ENCODE peak calls at places on chromosomes 4 and X, in four cellular contexts. I is A549, G is fibroblast of pulmonary artery, Z is neural crest cell. D is an unnamed sample.
A peak's percentile ranks its signal among the peaks of the same experiment; 100 is the strongest.

GRCh38 chr4:38948551-38948950 is 80.9 kb downstream of the FAM114A1 start:
- DNase-seq in G (peak; percentile 93), Z (no peak), I (no peak), D (no peak)

GRCh38 chr4:115355329-115355728 is 241.9 kb upstream of the NDST4 start:
- DNase-seq in G (no peak), I (no peak), Z (no peak), D (no peak)

GRCh38 chrX:45598841-45599240 is 398.2 kb upstream of the DIPK2B start:
- DNase-seq in G (peak; percentile 45), I (no peak), Z (no peak), D (no peak)

GRCh38 chr4:179867300-179867878 is 2375.8 kb upstream of the TENM3 start:
- DNase-seq in I (peak; percentile 13), Z (peak; percentile 68), G (no peak), D (peak; percentile 79)

GRCh38 chr4:40348000-40348399 is 12.9 kb downstream of the CHRNA9 start:
- DNase-seq in G (no peak), Z (no peak), I (no peak), D (no peak)

GRCh38 chrX:19735244-19735643 is 152.2 kb downstream of the SH3KBP1 start:
- DNase-seq in G (no peak), Z (no peak), I (no peak), D (no peak)

GRCh38 chrX:33188286-33188685 is 23.1 kb downstream of the DMD start:
- DNase-seq in G (no peak), I (no peak), Z (no peak), D (no peak)

GRCh38 chr4:143302526-143302925 is 34.1 kb upstream of the GAB1 start:
- DNase-seq in G (peak; percentile 44), I (no peak), Z (no peak), D (no peak)

GRCh38 chr4:144712775-144713174 is 66.8 kb downstream of the HHIP start:
- DNase-seq in Z (no peak), G (no peak), I (no peak), D (no peak)

GRCh38 chr4:17468638-17469221 is 43.2 kb downstream of the QDPR start:
- DNase-seq in G (peak; percentile 73), I (no peak), Z (no peak), D (peak; percentile 36)

GRCh38 chr4:15003441-15003890 is 1.2 kb downstream of the CPEB2 start:
- DNase-seq in I (no peak), G (peak; percentile 38), Z (peak; percentile 37), D (no peak)

DNA sequence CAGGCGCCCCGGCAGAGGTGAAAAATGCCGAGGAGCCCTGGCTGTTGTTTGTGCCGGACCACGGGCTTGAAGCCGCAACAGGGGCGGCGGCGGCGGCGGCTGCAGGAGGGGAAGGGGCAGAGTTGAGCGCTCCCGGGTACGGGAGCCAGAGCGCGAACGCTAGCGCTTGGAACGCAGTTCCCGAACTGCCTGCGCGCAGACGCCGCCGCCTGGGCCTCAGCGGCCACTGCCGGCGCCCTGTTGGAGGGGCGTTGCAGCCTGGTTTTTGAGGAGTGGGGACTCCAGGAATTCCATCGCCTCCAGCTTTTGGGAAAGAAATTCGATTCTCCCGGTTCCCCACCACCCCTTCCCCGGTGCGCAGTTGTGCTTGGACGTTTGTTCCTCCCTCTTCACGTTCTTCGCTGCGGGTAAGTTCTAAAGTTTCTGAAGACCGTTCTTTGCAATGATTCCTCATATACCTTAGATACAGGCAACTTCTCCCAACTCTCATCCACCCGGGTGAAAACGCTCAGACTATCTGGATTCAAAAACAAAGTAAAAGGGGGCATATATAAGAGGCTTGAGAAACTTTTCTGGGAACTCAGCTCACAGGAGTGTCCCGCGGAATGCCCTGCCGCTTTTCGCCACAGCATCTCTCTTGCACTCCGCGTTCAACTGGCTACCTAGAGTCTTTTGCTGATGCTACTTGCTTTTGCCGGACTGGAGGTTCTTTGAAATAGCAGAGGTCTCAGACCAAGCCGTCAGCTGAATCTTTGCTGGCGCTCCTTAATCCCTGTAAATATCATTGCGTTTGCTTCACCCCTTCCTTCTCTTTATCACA is 1.0 kb downstream of the FAT4 start:
- DNase-seq in G (peak; percentile 62), Z (peak; percentile 50), I (peak; percentile 18), D (peak; percentile 65)
- TF ChIP-seq CTCF in G (peak; percentile 24), Z (peak; percentile 26), I (no peak), D (no peak)

GRCh38 chr4:158903472-158904043 is 134.7 kb downstream of the FNIP2 start:
- DNase-seq in Z (no peak), G (no peak), I (no peak), D (no peak)

GRCh38 chr4:158906073-158906472 is 137.2 kb downstream of the FNIP2 start:
- DNase-seq in Z (no peak), I (no peak), G (no peak), D (no peak)

GRCh38 chr4:158904815-158905214 is 136.0 kb downstream of the FNIP2 start:
- DNase-seq in I (no peak), G (no peak), Z (no peak), D (no peak)

DNA sequence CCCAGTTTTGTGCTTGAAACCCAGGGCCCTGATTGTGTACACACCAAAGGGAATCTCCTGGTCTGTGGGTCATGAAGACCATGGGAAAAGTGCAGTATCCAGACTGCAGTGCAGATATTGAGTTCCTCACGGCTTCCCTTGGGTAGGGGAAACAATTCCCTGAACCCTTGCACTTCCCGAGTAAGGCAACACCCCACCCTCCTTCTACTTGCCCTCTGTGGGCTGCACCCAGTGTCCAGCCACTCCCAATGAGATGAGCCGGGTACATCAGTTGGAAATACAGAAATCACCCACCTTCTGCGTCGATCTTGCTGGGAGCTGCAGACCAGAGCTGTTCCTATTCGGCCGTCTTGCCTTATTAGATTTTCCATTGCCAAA is 134.2 kb downstream of the FNIP2 start:
- DNase-seq in G (no peak), Z (no peak), I (no peak), D (no peak)
- TF ChIP-seq CTCF in G (no peak), Z (no peak), I (no peak), D (no peak)

DNA sequence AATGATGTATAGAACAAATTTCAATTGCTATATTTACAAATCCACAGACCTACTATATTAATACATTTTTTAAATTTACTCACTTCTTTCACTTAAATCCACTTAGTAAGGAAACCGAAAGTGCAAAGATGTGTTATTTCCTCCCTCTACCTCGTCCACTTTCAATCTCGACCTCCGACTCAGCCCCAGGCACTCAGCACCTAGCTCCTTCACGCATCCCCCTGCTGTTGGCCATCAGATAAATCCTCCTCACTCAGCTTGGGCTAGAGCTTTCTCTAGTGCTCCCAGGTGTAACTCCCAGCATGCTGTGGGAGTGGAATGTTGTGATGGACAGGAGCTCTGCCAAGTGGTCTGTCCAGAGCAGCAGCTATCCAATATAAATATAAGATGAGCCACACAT is 26.7 kb upstream of the TEC start:
- DNase-seq in Z (no peak), I (no peak), G (no peak), D (no peak)
- TF ChIP-seq CTCF in Z (no peak), I (no peak), G (no peak), D (no peak)

GRCh38 chrX:39736219-39737211 is 361.2 kb downstream of the BCOR start:
- DNase-seq in Z (no peak), G (peak; percentile 93), I (peak; percentile 33), D (no peak)

GRCh38 chrX:39739585-39739984 is 358.2 kb downstream of the BCOR start:
- DNase-seq in G (no peak), I (no peak), Z (no peak), D (no peak)

GRCh38 chrX:39745782-39746181 is 352.0 kb downstream of the BCOR start:
- DNase-seq in I (no peak), G (no peak), Z (no peak), D (no peak)

GRCh38 chrX:39740078-39740477 is 357.7 kb downstream of the BCOR start:
- DNase-seq in I (no peak), Z (no peak), G (no peak), D (no peak)

DNA sequence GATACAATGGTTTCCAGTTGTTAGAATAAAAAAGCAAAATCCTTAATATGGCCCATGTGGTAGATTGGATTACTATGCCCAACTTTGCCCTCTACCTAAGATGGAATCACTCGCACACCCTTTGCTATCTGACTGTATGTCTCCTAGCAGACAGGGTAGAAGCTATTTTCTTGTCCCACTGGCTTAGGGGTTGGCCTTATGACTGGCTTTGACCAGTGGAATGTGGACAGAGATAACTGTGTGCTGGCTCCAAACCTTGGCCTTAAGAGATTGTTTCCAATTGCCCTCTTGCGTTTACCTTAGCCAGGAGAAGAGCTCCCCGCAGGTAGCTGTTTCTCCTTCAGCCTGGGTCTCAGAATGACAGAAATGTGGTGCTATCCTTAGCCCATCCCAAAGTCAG is 355.9 kb downstream of the BCOR start:
- DNase-seq in G (no peak), Z (no peak), I (no peak), D (no peak)
- TF ChIP-seq CTCF in G (no peak), Z (no peak), I (no peak), D (no peak)

GRCh38 chr4:23219779-23220408 is 527.2 kb downstream of the GBA3 start:
- DNase-seq in I (no peak), Z (no peak), G (no peak), D (no peak)
- TF ChIP-seq CTCF in I (no peak), Z (no peak), G (no peak), D (no peak)

DNA sequence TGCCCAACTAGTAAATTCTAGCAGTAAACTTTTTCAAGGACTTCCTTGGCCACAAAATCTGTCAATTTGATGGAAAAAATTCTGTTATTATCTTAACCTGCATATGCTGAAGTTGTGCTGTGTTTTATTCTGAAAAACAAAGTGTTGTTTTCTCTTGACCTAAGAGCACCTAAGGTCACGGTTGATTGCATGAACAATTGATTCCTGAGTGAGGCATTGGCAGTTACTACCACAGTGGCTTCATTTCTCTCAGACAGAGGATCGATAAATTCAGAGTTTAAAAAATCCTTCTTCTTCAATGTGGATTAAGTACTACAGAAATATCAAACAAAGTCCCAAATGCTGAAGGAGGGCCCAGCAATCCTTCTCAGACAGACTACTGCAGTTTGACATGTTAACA is 6.2 kb downstream of the HDAC8 start:
- DNase-seq in I (no peak), Z (no peak), G (no peak), D (no peak)
- TF ChIP-seq CTCF in I (no peak), Z (no peak), G (no peak), D (no peak)

GRCh38 chrX:66756717-66757116 is 117.8 kb upstream of the EDA2R start:
- DNase-seq in I (no peak), Z (no peak), G (no peak), D (no peak)

GRCh38 chrX:66766318-66766717 is 127.4 kb upstream of the EDA2R start:
- DNase-seq in Z (no peak), I (no peak), G (no peak), D (no peak)

GRCh38 chrX:66760648-66761047 is 121.8 kb upstream of the EDA2R start:
- DNase-seq in I (no peak), Z (no peak), G (peak; percentile 1), D (no peak)
- TF ChIP-seq CTCF in I (peak; percentile 15), Z (peak; percentile 45), G (no peak), D (no peak)